ENCODE peak calls at places on chromosomes 12 and 14, in eight cellular contexts. Q, I, E, P, O, G, N and L are unnamed samples.

GRCh38 chr12:93918262-93918661 is 230.1 kb upstream of the PLXNC1 start:
- DNase-seq in Q (no peak), I (no peak), E (peak; percentile 79), P (no peak), O (no peak), G (no peak), N (no peak), L (peak; percentile 96)

GRCh38 chr12:124232654-124232987 is 62.3 kb upstream of the RFLNA start:
- DNase-seq in Q (no peak), I (no peak), E (no peak), P (no peak), O (no peak), G (no peak), N (no peak), L (no peak)

GRCh38 chr14:74427651-74428050 is 1.6 kb upstream of the SYNDIG1L start:
- DNase-seq in Q (no peak), I (no peak), E (no peak), P (no peak), O (no peak), G (no peak), N (no peak), L (no peak)

GRCh38 chr12:25200703-25201102 is 5.7 kb downstream of the ETFRF1 start:
- DNase-seq in Q (no peak), I (no peak), E (peak; percentile 8), P (no peak), O (no peak), G (no peak), N (no peak), L (peak; percentile 92)

GRCh38 chr12:106917503-106917902 is 38.2 kb upstream of the TMEM263 start:
- DNase-seq in Q (no peak), I (no peak), E (no peak), P (no peak), O (no peak), G (no peak), N (no peak), L (no peak)

GRCh38 chr14:53509227-53509822 is 356.2 kb upstream of the DDHD1 start:
- DNase-seq in Q (no peak), I (no peak), E (no peak), P (peak; percentile 12), O (no peak), G (peak; percentile 44), N (no peak), L (peak; percentile 37)

GRCh38 chr14:51552768-51553426 is 98.8 kb upstream of the FRMD6 start:
- DNase-seq in Q (no peak), I (no peak), E (no peak), P (no peak), O (peak; percentile 45), G (no peak), N (no peak), L (peak; percentile 36)

GRCh38 chr14:69266572-69267345 is 6.8 kb downstream of the GALNT16 start:
- DNase-seq in Q (no peak), I (no peak), E (no peak), P (no peak), O (no peak), G (no peak), N (no peak), L (no peak)

GRCh38 chr12:48279096-48279495 is 71.6 kb downstream of the ZNF641 start:
- DNase-seq in Q (no peak), I (no peak), E (no peak), P (no peak), O (no peak), G (no peak), N (no peak), L (no peak)

GRCh38 chr12:116432321-116432750 is 126.8 kb upstream of the MAP1LC3B2 start:
- DNase-seq in Q (no peak), I (no peak), E (peak; percentile 81), P (no peak), O (no peak), G (no peak), N (no peak), L (peak; percentile 66)

GRCh38 chr12:95548056-95548538 is 3.2 kb downstream of the USP44 start:
- DNase-seq in Q (no peak), I (peak; percentile 50), E (no peak), P (peak; percentile 57), O (no peak), G (no peak), N (no peak), L (no peak)